ENCODE peak calls at places on chromosome 15, in four cellular contexts. T is H4, M is substantia nigra, L is tibial artery. U is an unnamed sample.
A peak's percentile ranks its signal among the peaks of the same experiment; 100 is the strongest.

GRCh38 chr15:101357885-101358284 is 62.8 kb upstream of the SNRPA1 start:
- DNase-seq in M (no peak), T (no peak), L (no peak), U (no peak)

GRCh38 chr15:74201656-74202420 is 749 bp downstream of the STRA6 start:
- DNase-seq in T (no peak), M (no peak), L (no peak), U (no peak)

GRCh38 chr15:67785431-67785830 is 39.9 kb upstream of the SKOR1 start:
- DNase-seq in M (no peak), T (no peak), L (no peak), U (no peak)

GRCh38 chr15:64825081-64825430 is 391 bp downstream of the PIF1 start:
- DNase-seq in M (no peak), L (no peak), T (no peak), U (no peak)

GRCh38 chr15:41957021-41957897 is 15.1 kb downstream of the EHD4 start:
- DNase-seq in M (no peak), T (no peak), L (no peak), U (no peak)

GRCh38 chr15:70535071-70535954 is 228.0 kb downstream of the UACA start:
- DNase-seq in L (no peak), T (no peak), M (no peak), U (no peak)

GRCh38 chr15:90388462-90389182 is 580 bp downstream of the IQGAP1 start:
- DNase-seq in T (peak; percentile 28), L (peak; percentile 75), M (no peak), U (peak; percentile 90)

GRCh38 chr15:74319596-74320357 is 47.7 kb downstream of the CYP11A1 start:
- DNase-seq in T (no peak), M (no peak), L (no peak), U (no peak)

GRCh38 chr15:62644874-62645755 is 397.4 kb upstream of the TPM1 start:
- DNase-seq in M (no peak), L (no peak), T (no peak), U (no peak)

GRCh38 chr15:77634266-77634962 is 1.7 kb upstream of the LINGO1 start:
- DNase-seq in M (no peak), T (peak; percentile 80), L (no peak), U (no peak)

GRCh38 chr15:84826369-84826823 is 9.2 kb downstream of the ALPK3 start:
- DNase-seq in T (no peak), L (peak; percentile 65), M (no peak), U (no peak)

GRCh38 chr15:61387675-61388074 is 158.6 kb upstream of the RORA start:
- DNase-seq in T (no peak), L (no peak), M (no peak), U (no peak)

GRCh38 chr15:68829068-68829467 is 8.4 kb upstream of the ANP32A start:
- DNase-seq in T (no peak), L (no peak), M (no peak), U (no peak)

GRCh38 chr15:77107531-77108355 is 36.8 kb upstream of the TSPAN3 start:
- DNase-seq in M (no peak), T (peak; percentile 36), L (peak; percentile 54), U (no peak)

GRCh38 chr15:62807539-62808130 is 234.9 kb upstream of the TPM1 start:
- DNase-seq in L (no peak), M (no peak), T (no peak), U (no peak)

GRCh38 chr15:38818156-38818745 is 253.6 kb upstream of the RASGRP1 start:
- DNase-seq in M (peak; percentile 29), T (no peak), L (no peak), U (no peak)

GRCh38 chr15:99101501-99101900 is 3.4 kb upstream of the SYNM start:
- DNase-seq in L (no peak), M (no peak), T (no peak), U (no peak)

GRCh38 chr15:30885814-30886213 is 17.9 kb upstream of the FAN1 start:
- DNase-seq in T (no peak), M (no peak), L (no peak), U (no peak)

GRCh38 chr15:63250312-63250965 is 27.0 kb upstream of the APH1B start:
- DNase-seq in L (no peak), M (no peak), T (no peak), U (no peak)

GRCh38 chr15:39511000-39511914 is 69.6 kb upstream of the THBS1 start:
- DNase-seq in T (peak; percentile 56), M (no peak), L (peak; percentile 58), U (no peak)

GRCh38 chr15:80266745-80267144 is 14.7 kb upstream of the CTXND1 start:
- DNase-seq in T (no peak), L (no peak), M (no peak), U (no peak)

GRCh38 chr15:31325432-31325975 is 1.1 kb upstream of the KLF13 start:
- DNase-seq in T (no peak), M (peak; percentile 70), L (peak; percentile 74), U (peak; percentile 90)

GRCh38 chr15:63553388-63553791 is 43.8 kb upstream of the FBXL22 start:
- DNase-seq in M (no peak), T (peak; percentile 83), L (peak; percentile 41), U (no peak)

GRCh38 chr15:84684092-84684491 is 26.1 kb upstream of the NMB start:
- DNase-seq in T (no peak), M (no peak), L (no peak), U (no peak)

GRCh38 chr15:65870889-65871533 is 1.7 kb downstream of the RAB11A start:
- DNase-seq in M (no peak), T (no peak), L (no peak), U (no peak)

GRCh38 chr15:27873825-27874224 is 225.3 kb downstream of the OCA2 start:
- DNase-seq in M (no peak), L (no peak), T (no peak), U (no peak)

GRCh38 chr15:90436952-90437351 is 48.9 kb downstream of the IQGAP1 start:
- DNase-seq in M (no peak), L (no peak), T (no peak), U (no peak)

GRCh38 chr15:44971036-44971435 is 14.5 kb downstream of the TERB2 start:
- DNase-seq in L (no peak), T (no peak), M (no peak), U (no peak)

GRCh38 chr15:80779658-80780415 is 667 bp downstream of the CEMIP start:
- DNase-seq in T (no peak), M (no peak), L (no peak), U (no peak)

GRCh38 chr15:66815322-66815721 is 113.3 kb downstream of the SMAD6 start:
- DNase-seq in L (no peak), M (no peak), T (no peak), U (no peak)

GRCh38 chr15:37134699-37135131 is 34.4 kb upstream of the MEIS2 start:
- DNase-seq in L (no peak), M (no peak), T (peak; percentile 29), U (no peak)

GRCh38 chr15:49558924-49559323 is 61.7 kb downstream of the FAM227B start:
- DNase-seq in M (no peak), L (no peak), T (no peak), U (no peak)

GRCh38 chr15:37015025-37015424 is 85.3 kb downstream of the MEIS2 start:
- DNase-seq in L (no peak), T (peak; percentile 71), M (no peak), U (no peak)

GRCh38 chr15:70479785-70480184 is 283.6 kb downstream of the UACA start:
- DNase-seq in L (no peak), M (no peak), T (no peak), U (no peak)

GRCh38 chr15:57861805-57862586 is 155.5 kb downstream of the POLR2M start:
- DNase-seq in L (no peak), M (no peak), T (peak; percentile 72), U (no peak)

GRCh38 chr15:40097968-40098476 is 10.7 kb downstream of the BMF start:
- DNase-seq in T (peak; percentile 64), M (no peak), L (peak; percentile 85), U (no peak)

GRCh38 chr15:53384417-53384816 is 375.0 kb downstream of the WDR72 start:
- DNase-seq in M (no peak), T (no peak), L (no peak), U (no peak)

GRCh38 chr15:73923488-73924164 is 2.6 kb upstream of the LOXL1 start:
- DNase-seq in M (no peak), L (no peak), T (no peak), U (no peak)